ENCODE peak calls at places on chromosomes 4 and X, in six cellular contexts. F is SK-N-SH, B is HCT116, P is GM12878, G is HepG2, X is K562. W is an unnamed sample.

GRCh38 chrX:11953615-11954014 is 184.7 kb upstream of the FRMPD4 start:
- DNase-seq in F (no peak), B (no peak), G (no peak), X (no peak), P (no peak), W (peak)

GRCh38 chrX:70960728-70961127 is 29.8 kb upstream of the SLC7A3 start:
- DNase-seq in P (no peak), X (no peak), G (no peak), B (no peak), F (no peak), W (peak)

GRCh38 chr4:85946821-85947220 is 413.0 kb downstream of the MAPK10 start:
- DNase-seq in X (no peak), G (no peak), B (no peak), P (no peak), F (no peak), W (no peak)

GRCh38 chr4:55435136-55435535 is 39.4 kb downstream of the TMEM165 start:
- DNase-seq in P (peak), X (no peak), G (no peak), B (no peak), F (no peak), W (no peak)

GRCh38 chr4:52028970-52029369 is 8.8 kb upstream of the LRRC66 start:
- DNase-seq in X (no peak), B (no peak), G (no peak), F (no peak), P (no peak), W (no peak)

GRCh38 chr4:55385201-55385649 is 10.5 kb upstream of the TMEM165 start:
- DNase-seq in G (peak), B (no peak), P (no peak), F (no peak), X (peak), W (no peak)

GRCh38 chr4:31341601-31342375 is 621.6 kb downstream of the PCDH7 start:
- DNase-seq in B (no peak), F (no peak), X (no peak), P (no peak), G (no peak), W (no peak)

GRCh38 chr4:53646792-53647191 is 55.5 kb upstream of the LNX1 start:
- DNase-seq in B (no peak), P (no peak), X (no peak), F (no peak), G (no peak), W (no peak)

GRCh38 chr4:123640271-123640670 is 243.7 kb downstream of the SPRY1 start:
- DNase-seq in G (no peak), F (no peak), B (no peak), P (no peak), X (no peak), W (no peak)

GRCh38 chr4:139188648-139189416 is 11.8 kb upstream of the ELF2 start:
- DNase-seq in F (no peak), B (no peak), X (peak), G (no peak), P (no peak), W (no peak)

GRCh38 chr4:60890743-60891142 is 309.4 kb upstream of the ADGRL3 start:
- DNase-seq in B (no peak), F (no peak), G (no peak), P (no peak), X (no peak), W (no peak)

GRCh38 chr4:17324431-17324830 is 187.5 kb downstream of the QDPR start:
- DNase-seq in B (peak), G (peak), F (peak), P (no peak), X (peak), W (peak)

GRCh38 chr4:103002551-103002950 is 17.0 kb downstream of the SLC9B1 start:
- DNase-seq in P (no peak), B (no peak), X (no peak), F (no peak), G (no peak), W (no peak)

GRCh38 chr4:95540227-95540626 is 8.5 kb downstream of the UNC5C start:
- DNase-seq in F (no peak), B (no peak), P (no peak), G (no peak), X (no peak), W (no peak)

GRCh38 chr4:105306158-105306781 is 159.6 kb downstream of the TET2 start:
- DNase-seq in F (no peak), P (peak), X (no peak), G (no peak), B (no peak), W (no peak)

GRCh38 chrX:154363706-154364439 is 10.6 kb downstream of the FLNA start:
- DNase-seq in B (no peak), P (no peak), F (no peak), X (no peak), G (no peak), W (no peak)

GRCh38 chr4:4524364-4524763 is 17.5 kb downstream of the STX18 start:
- DNase-seq in G (no peak), F (no peak), B (no peak), X (no peak), P (peak), W (no peak)

GRCh38 chr4:55561884-55562283 is 15.2 kb upstream of the CLOCK start:
- DNase-seq in G (no peak), P (no peak), X (no peak), B (no peak), F (no peak), W (no peak)

GRCh38 chr4:122107680-122108079 is 44.5 kb upstream of the BLTP1 start:
- DNase-seq in P (no peak), X (no peak), B (no peak), G (no peak), F (no peak), W (no peak)

GRCh38 chr4:26441110-26441509 is 49.2 kb downstream of the CCKAR start:
- DNase-seq in P (no peak), F (no peak), X (no peak), B (no peak), G (peak), W (no peak)

GRCh38 chr4:105025263-105026017 is 121.2 kb upstream of the TET2 start:
- DNase-seq in G (no peak), P (no peak), F (no peak), X (no peak), B (no peak), W (no peak)

GRCh38 chr4:147378780-147379179 is 102.1 kb upstream of the EDNRA start:
- DNase-seq in F (no peak), P (no peak), G (no peak), X (no peak), B (peak), W (no peak)

GRCh38 chr4:8528713-8529112 is 51.5 kb upstream of the GPR78 start:
- DNase-seq in P (no peak), B (no peak), G (no peak), X (no peak), F (no peak), W (no peak)
- H3K9ac ChIP-seq in P (no peak), B (no peak), G (no peak), X (no peak), F (no peak), W (no peak)

GRCh38 chr4:7068279-7068842 is 497 bp upstream of the GRPEL1 start:
- DNase-seq in X (peak), P (no peak), B (no peak), G (no peak), F (no peak), W (no peak)
- H3K4me3 ChIP-seq in X (peak), P (peak), B (peak), G (peak), F (peak), W (peak)

GRCh38 chr4:7224001-7224400 is 31.7 kb downstream of the SORCS2 start:
- DNase-seq in F (no peak), P (no peak), B (no peak), X (no peak), G (no peak), W (no peak)

GRCh38 chr4:7226993-7227392 is 34.7 kb downstream of the SORCS2 start:
- DNase-seq in B (no peak), G (no peak), F (peak), P (no peak), X (no peak), W (no peak)

GRCh38 chr4:7224878-7225533 is 32.7 kb downstream of the SORCS2 start:
- DNase-seq in G (no peak), X (no peak), F (no peak), B (no peak), P (no peak), W (no peak)

GRCh38 chr4:7228734-7229133 is 36.4 kb downstream of the SORCS2 start:
- DNase-seq in G (no peak), P (no peak), X (no peak), F (no peak), B (no peak), W (no peak)

DNA sequence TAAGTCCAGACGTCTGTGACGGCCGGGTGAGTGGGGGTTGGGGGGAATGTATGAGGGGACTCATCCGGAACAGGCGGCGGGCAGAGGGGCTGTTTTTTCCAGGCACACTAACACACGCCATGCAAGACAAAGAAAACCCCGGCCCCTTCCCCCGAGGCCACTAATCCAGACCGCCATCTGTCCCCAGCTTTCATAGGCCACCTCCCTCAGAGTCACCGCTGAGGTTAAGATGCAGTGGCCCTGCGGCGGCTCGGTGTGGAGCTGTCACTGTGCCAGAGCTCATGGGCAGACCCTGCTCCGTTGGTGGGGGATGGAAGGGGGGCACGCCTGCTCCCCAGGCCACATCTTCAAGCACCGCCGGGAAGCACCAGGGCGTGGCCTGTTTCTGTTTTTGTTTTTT is 34.1 kb downstream of the SORCS2 start:
- DNase-seq in P (no peak), G (no peak), F (peak), X (no peak), B (no peak), W (no peak)
- TF ChIP-seq YY1 in P (no peak), G (no peak), F (no peak), X (no peak), B (no peak), W (no peak)

GRCh38 chr4:107999932-108000539 is 10.3 kb downstream of the HADH start:
- DNase-seq in F (no peak), B (no peak), G (no peak), X (no peak), P (no peak), W (no peak)
- H3K9ac ChIP-seq in F (no peak), B (no peak), G (no peak), X (no peak), P (no peak), W (no peak)

GRCh38 chr4:184824081-184824775 is 1.5 kb downstream of the ACSL1 start:
- DNase-seq in G (no peak), P (no peak), F (no peak), X (no peak), B (no peak), W (no peak)
- H3K4me3 ChIP-seq in G (peak), P (peak), F (peak), X (peak), B (no peak), W (no peak)

GRCh38 chrX:148290937-148291336 is 209.5 kb upstream of the AFF2 start:
- DNase-seq in F (no peak), X (no peak), P (no peak), B (no peak), G (no peak), W (no peak)
- TF ChIP-seq YY1 in F (no peak), X (no peak), P (no peak), B (no peak), G (no peak), W (no peak)

DNA sequence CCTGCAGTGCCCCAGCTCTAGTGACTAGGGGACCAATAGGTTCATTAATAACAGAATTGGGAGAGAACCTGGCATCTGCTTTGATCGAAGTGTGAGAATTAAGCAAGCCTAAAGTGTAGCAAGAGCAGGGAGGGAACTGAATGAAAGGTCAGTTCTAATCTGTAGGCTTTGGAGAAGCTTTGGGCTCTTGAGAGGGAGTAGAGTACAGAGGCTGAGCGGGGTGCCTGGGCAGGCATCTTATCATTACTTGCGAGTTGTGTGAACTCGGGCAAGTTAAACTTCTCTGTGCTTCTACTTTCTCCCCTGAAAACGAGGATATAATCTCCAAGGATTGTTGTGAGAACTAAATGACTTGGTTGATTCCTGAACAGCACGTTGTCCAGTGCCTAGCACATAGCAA is 906 bp upstream of the PARM1 start:
- DNase-seq in G (no peak), F (no peak), B (no peak), P (no peak), X (no peak), W (no peak)
- H3K9ac ChIP-seq in G (no peak), F (no peak), B (no peak), P (no peak), X (no peak), W (no peak)

GRCh38 chrX:136764206-136764605 is 16.5 kb downstream of the ARHGEF6 start:
- DNase-seq in F (no peak), B (no peak), G (no peak), X (no peak), P (no peak), W (no peak)

GRCh38 chrX:136768469-136769084 is 12.2 kb downstream of the ARHGEF6 start:
- DNase-seq in G (no peak), F (peak), P (no peak), X (peak), B (peak), W (no peak)

GRCh38 chrX:136766785-136767103 is 14.0 kb downstream of the ARHGEF6 start:
- DNase-seq in G (no peak), X (no peak), B (no peak), F (no peak), P (no peak), W (no peak)

GRCh38 chrX:136767104-136767941 is 13.4 kb downstream of the ARHGEF6 start:
- DNase-seq in F (peak), P (no peak), X (peak), G (peak), B (no peak), W (peak)

DNA sequence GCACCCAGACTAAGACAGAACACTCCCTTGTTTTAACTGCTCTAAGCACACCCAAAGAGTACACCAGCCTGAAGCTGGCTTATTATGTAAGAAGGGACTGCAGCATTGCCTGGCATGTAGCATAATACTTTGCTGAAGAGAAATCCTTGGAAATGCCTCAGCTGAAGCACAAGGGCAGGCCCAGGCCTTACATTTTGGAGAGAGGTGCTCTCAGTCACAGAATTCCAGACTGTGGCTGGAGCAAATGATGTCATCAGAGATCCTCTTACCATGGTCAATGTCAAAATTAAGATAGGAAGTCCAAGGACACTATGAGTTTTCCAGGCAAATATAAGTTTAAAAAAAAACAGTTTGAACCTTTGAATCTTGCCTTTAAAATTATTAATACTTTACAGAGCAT is 14.8 kb downstream of the ARHGEF6 start:
- DNase-seq in F (no peak), P (no peak), X (no peak), G (no peak), B (no peak), W (no peak)
- H3K4me3 ChIP-seq in F (no peak), P (no peak), X (no peak), G (no peak), B (no peak), W (no peak)

GRCh38 chr4:128385199-128385598 is 97.6 kb upstream of the PGRMC2 start:
- DNase-seq in G (no peak), P (no peak), X (no peak), B (no peak), F (no peak), W (no peak)
- TF ChIP-seq YY1 in G (no peak), P (no peak), X (no peak), B (no peak), F (no peak), W (no peak)